ENCODE peak calls at places on chromosomes 3 and 15, in six cellular contexts. N is IMR-90, G is neuronal stem cell, H is H1, E is mesendoderm, Q is trophoblast cell. L is an unnamed sample.
A peak's percentile ranks its signal among the peaks of the same experiment; 100 is the strongest.

GRCh38 chr3:43537206-43537605 is 84.6 kb downstream of the ANO10 start:
- DNase-seq in N (no peak), G (no peak), H (no peak), E (no peak), Q (no peak), L (no peak)

GRCh38 chr3:120928991-120929390 is 21.0 kb downstream of the STXBP5L start:
- DNase-seq in N (no peak), G (no peak), H (no peak), E (peak; percentile 30), Q (no peak), L (no peak)

GRCh38 chr3:190325923-190326322 is 3.7 kb upstream of the CLDN1 start:
- DNase-seq in N (peak; percentile 54), G (no peak), H (no peak), E (no peak), Q (peak; percentile 42), L (peak; percentile 41)

GRCh38 chr3:174596447-174596982 is 262.6 kb upstream of the NAALADL2 start:
- DNase-seq in N (no peak), G (no peak), H (no peak), E (no peak), Q (no peak), L (no peak)

GRCh38 chr3:104392327-104392726 is 974.4 kb upstream of the ALCAM start:
- DNase-seq in N (no peak), G (no peak), H (no peak), E (peak; percentile 26), Q (no peak), L (no peak)

GRCh38 chr15:40637221-40637745 is 43.2 kb downstream of the KNL1 start:
- DNase-seq in N (no peak), G (no peak), H (no peak), E (peak; percentile 6), Q (no peak), L (no peak)

GRCh38 chr15:54046093-54046492 is 67.9 kb downstream of the UNC13C start:
- DNase-seq in N (no peak), G (no peak), H (no peak), E (no peak), Q (no peak), L (no peak)

GRCh38 chr15:65912235-65912634 is 42.9 kb downstream of the RAB11A start:
- DNase-seq in N (no peak), G (no peak), H (no peak), E (no peak), Q (no peak), L (no peak)

GRCh38 chr3:180626844-180627243 is 24.9 kb downstream of the TTC14 start:
- DNase-seq in N (no peak), G (no peak), H (no peak), E (no peak), Q (no peak), L (no peak)

DNA sequence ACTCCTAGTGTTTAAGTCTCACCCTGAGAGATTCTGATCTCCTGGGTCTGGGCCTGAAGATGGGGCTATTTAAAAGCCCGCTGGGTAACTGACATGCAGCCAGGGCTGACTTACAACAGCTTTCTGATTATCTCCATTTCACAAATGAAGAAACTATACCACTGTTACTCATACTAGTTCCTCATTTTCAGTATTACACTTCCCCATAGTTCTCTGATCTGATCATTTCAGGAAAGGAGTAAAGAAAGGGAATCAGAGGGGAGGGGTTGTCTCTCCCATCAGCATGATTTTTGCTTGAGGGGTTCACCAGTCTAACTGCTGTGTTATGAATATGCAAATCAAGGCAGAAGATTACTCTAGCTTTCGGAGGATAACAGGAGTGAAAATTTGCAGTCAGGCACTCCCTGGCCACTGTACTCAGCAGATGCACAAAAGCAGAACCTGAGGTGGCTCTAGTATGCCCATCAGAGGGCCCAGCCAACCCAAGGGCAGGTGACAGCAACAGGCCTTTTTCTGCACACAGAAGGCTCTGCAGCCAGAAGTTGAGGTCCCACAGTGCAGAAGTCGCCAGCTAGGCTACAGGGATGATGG is 59.4 kb downstream of the DAPK2 start:
- DNase-seq in N (no peak), G (no peak), H (no peak), E (no peak), Q (no peak), L (no peak)
- H3K4me3 ChIP-seq in N (no peak overlapping the region), G (no peak overlapping the region), H (no peak overlapping the region), E (no peak overlapping the region), Q (no peak overlapping the region), L (no peak overlapping the region)

DNA sequence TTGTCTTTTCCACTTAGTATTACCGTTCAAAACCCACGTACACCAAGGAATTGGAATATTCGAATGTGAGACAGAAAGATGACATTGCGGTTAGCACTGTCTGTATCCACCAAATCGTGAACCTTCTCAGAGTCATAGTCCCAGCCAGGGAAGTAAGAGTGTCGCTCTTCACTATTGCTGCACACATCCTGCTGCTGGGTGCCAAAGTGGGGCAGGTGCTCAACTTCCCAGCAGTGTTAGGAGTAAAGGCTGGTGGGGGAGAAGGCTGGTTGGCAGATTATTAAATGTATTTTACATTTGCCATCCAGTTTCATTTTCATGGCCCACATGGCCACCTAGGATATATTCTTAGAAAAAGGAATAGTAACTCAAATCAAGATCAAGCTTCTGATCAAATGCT is 65.1 kb downstream of the PTPRG start:
- DNase-seq in N (no peak), G (no peak), H (no peak), E (no peak), Q (no peak), L (no peak)
- H2BK5ac ChIP-seq in N (no peak overlapping the region), G (no peak overlapping the region), H (no peak overlapping the region), E (no peak overlapping the region), Q (no peak overlapping the region), L (no peak overlapping the region)

GRCh38 chr3:196994056-196994455 is 25.4 kb upstream of the PIGZ start:
- DNase-seq in N (no peak), G (no peak), H (no peak), E (no peak), Q (no peak), L (no peak)

GRCh38 chr3:196995027-196995426 is 26.4 kb upstream of the PIGZ start:
- DNase-seq in N (no peak), G (no peak), H (no peak), E (no peak), Q (no peak), L (no peak)

GRCh38 chr3:196996454-196997265 is 28.0 kb upstream of the PIGZ start:
- DNase-seq in N (no peak), G (no peak), H (no peak), E (no peak), Q (no peak), L (no peak)

GRCh38 chr3:196997311-196997710 is 28.7 kb upstream of the PIGZ start:
- DNase-seq in N (no peak), G (no peak), H (no peak), E (no peak), Q (no peak), L (no peak)

DNA sequence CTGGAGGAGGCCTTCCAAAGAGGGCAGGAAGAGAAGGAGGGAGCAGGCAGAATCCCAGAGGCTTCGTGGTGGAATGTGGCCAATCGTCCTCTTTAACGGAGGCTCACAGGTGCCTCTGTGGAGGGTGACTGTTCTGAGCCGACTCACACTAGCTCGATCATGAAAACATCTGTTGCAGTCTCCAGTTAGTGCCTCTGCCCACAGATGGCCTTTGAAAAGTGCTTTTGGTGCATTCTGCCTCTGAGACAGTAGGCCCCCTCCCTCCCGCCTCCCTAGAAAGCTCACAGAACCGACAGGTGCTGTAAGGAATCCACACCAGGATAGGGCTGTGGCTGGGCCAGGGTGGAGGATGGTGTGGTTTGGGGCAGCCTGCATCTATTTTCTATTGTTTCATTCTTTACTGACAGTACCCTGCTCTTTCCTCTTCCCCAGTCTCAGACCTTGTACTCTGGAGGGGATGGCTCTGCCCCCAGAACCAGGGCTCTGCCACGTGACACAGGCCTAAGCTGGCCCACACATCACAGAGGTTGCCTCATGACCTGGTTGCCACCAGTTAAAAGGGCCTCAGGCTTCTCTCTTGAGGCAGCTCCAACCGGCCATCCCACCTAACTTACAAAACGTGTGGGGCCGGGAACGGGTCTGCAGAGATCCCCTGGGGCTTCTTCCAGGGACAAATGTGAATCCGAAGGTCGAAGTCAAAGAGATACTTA is 27.2 kb upstream of the PIGZ start:
- DNase-seq in N (peak; percentile 7), G (no peak), H (no peak), E (no peak), Q (no peak), L (no peak)
- H3K23ac ChIP-seq in N (no peak overlapping the region), G (no peak overlapping the region), H (no peak overlapping the region), E (no peak overlapping the region), Q (no peak overlapping the region), L (no peak overlapping the region)

DNA sequence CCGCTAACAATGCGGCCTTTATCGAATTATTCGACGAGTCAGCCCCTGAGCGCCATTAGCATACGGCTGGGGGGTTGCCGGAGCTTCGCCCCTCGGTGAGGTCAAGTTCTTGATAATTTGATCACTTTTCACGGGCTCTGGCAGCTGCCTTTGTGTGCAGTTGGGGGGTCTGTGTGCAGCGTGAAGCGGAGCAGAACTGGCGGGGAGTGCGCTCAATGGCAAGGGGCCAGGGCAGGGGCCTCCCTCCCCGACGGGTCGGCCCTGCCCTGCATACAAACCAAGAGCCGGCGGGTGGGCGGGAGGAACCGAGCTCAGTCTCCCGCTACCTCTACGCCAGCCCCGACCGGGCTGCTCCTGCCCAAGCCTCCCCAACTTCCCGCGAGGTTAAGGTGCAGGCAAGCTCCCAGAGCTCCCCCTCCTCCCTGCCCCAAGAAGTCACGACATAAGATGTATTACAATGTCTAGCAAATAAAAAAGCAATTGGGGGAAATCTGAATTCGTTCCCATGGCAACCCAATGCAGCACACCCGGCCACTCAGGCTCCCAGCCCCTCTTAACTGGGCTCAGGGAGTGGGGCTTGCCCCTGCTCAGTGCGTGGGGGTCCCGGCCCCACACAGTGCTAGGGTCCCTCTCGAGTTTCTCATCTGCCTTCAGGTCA is 34.1 kb upstream of the POLG start:
- DNase-seq in N (no peak), G (no peak), H (no peak), E (no peak), Q (no peak), L (no peak)
- H3K4me3 ChIP-seq in N (no peak overlapping the region), G (no peak overlapping the region), H (peak overlapping the region; percentile 50), E (no peak overlapping the region), Q (no peak overlapping the region), L (no peak overlapping the region)